ENCODE peak calls at places on chromosomes 4 and X, in seven cellular contexts. P, L, C, O, U, S and E are unnamed samples.

GRCh38 chr4:59122626-59123025 is 2012.4 kb upstream of the IGFBP7 start:
- DNase-seq in P (no peak), L (no peak), C (no peak), O (no peak), U (no peak), S (no peak), E (no peak)

GRCh38 chrX:119121341-119121740 is 6.3 kb downstream of the KIAA1210 start:
- DNase-seq in P (no peak), L (peak; percentile 46), C (no peak), O (peak; percentile 59), U (no peak), S (peak; percentile 41), E (no peak)

GRCh38 chrX:55598333-55598732 is 24.9 kb upstream of the FOXR2 start:
- DNase-seq in P (no peak), L (no peak), C (no peak), O (no peak), U (no peak), S (no peak), E (no peak)

GRCh38 chr4:116020141-116020722 is 906.8 kb upstream of the NDST4 start:
- DNase-seq in P (no peak), L (no peak), C (no peak), O (no peak), U (no peak), S (no peak), E (no peak)

GRCh38 chrX:14779589-14779988 is 93.3 kb downstream of the FANCB start:
- DNase-seq in P (no peak), L (no peak), C (no peak), O (no peak), U (no peak), S (no peak), E (no peak)

GRCh38 chr4:116489739-116490138 is 595.6 kb downstream of the TRAM1L1 start:
- DNase-seq in P (no peak), L (no peak), C (no peak), O (no peak), U (no peak), S (no peak), E (no peak)

GRCh38 chr4:24607338-24607737 is 23.0 kb upstream of the DHX15 start:
- DNase-seq in P (no peak), L (no peak), C (no peak), O (peak; percentile 46), U (no peak), S (no peak), E (no peak)

GRCh38 chr4:144649646-144650045 is 3.7 kb downstream of the HHIP start:
- DNase-seq in P (no peak), L (peak; percentile 32), C (no peak), O (no peak), U (no peak), S (no peak), E (no peak)

GRCh38 chr4:7043521-7044414 is 596 bp downstream of the TADA2B start:
- DNase-seq in P (no peak), L (peak; percentile 48), C (no peak), O (peak; percentile 46), U (peak; percentile 57), S (peak; percentile 45), E (peak; percentile 73)

GRCh38 chrX:12021708-12022107 is 116.6 kb upstream of the FRMPD4 start:
- DNase-seq in P (peak; percentile 4), L (no peak), C (no peak), O (no peak), U (no peak), S (no peak), E (no peak)

GRCh38 chr4:4490041-4490440 is 51.8 kb downstream of the STX18 start:
- DNase-seq in P (no peak), L (peak; percentile 38), C (no peak), O (peak; percentile 17), U (peak; percentile 77), S (peak; percentile 74), E (no peak)

DNA sequence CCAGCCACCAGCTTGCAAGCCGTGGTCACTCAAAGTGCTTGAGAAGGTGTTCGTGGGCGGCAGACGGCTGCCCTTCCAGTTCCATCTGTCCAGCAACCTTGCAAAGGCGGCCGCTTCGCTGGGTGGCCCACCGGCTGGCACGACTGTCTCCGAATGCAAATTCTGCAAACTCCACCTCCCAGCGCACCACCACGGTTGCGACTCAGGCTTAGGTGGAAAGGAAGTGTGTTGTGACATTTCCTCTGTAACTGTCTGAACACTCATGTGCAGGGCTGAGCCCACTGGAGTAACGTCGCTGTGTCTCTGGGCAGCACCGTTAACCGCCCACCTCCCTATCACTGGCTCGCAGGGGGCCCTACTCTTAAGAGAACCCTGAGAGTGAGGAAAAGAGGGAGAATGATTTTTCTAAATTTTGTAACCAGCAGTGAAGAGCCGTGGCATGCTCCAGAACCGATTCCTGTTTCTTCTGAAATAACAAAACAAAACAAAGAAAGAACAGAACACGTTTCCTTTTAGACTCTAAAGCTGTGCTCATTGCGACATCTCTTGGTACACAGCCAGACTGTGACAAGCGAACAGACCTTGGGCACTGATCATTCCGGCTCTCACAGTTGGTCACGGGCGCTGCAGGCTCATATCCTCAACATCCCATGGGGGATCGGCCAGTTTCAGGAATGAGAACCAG is at the start of gene P2RY8:
- DNase-seq in P (peak; percentile 49), L (peak; percentile 69), C (no peak), O (no peak), U (peak; percentile 82), S (peak; percentile 41), E (no peak)
- TF ChIP-seq CTCF in P (no peak), L (no peak), C (no peak), O (no peak), U (peak; percentile 41), S (no peak), E (no peak)

GRCh38 chr4:185224597-185224996 is 15.2 kb downstream of the SNX25 start:
- DNase-seq in P (no peak), L (no peak), C (no peak), O (no peak), U (no peak), S (peak; percentile 18), E (no peak)
- TF ChIP-seq CTCF in P (no peak), L (peak; percentile 34), C (no peak), O (peak; percentile 31), U (peak; percentile 19), S (peak; percentile 38), E (no peak)

GRCh38 chrX:17860811-17861495 is at the start of gene RAI2:
- DNase-seq in P (peak; percentile 33), L (no peak), C (peak; percentile 36), O (no peak), U (no peak), S (no peak), E (peak; percentile 58)
- TF ChIP-seq CTCF in P (no peak), L (no peak), C (peak; percentile 35), O (no peak), U (no peak), S (no peak), E (no peak)

DNA sequence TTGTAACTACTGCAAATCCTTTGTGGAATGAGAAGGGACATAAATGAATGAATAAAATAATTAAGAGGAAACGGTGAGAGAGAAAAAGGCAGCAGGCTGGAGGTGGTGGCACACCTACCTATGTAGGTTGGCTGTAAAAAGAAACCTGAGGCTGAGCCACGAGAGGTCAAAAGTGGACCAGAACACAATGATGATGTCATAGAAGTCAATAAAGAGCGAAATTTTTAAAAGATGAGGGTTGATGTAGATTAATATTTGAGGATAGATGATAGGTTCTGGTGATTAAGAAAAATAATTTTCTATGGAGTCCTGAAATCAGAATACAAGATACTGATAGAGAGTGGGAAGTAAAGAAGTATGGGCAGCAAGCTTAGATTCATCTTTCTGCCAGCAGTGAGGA is 1.7 kb downstream of the TRPC5OS start:
- DNase-seq in P (no peak), L (no peak), C (no peak), O (no peak), U (no peak), S (no peak), E (no peak)
- TF ChIP-seq CTCF in P (no peak), L (no peak), C (no peak), O (no peak), U (no peak), S (no peak), E (no peak)

GRCh38 chr4:53784112-53784511 is 192.8 kb upstream of the LNX1 start:
- DNase-seq in P (no peak), L (no peak), C (no peak), O (no peak), U (no peak), S (no peak), E (no peak)
- TF ChIP-seq CTCF in P (no peak), L (no peak), C (no peak), O (no peak), U (no peak), S (no peak), E (no peak)

GRCh38 chrX:112521658-112522057 is 158.1 kb downstream of the LHFPL1 start:
- DNase-seq in P (no peak), L (no peak), C (no peak), O (no peak), U (no peak), S (no peak), E (no peak)
- TF ChIP-seq CTCF in P (no peak), L (no peak), C (no peak), O (no peak), U (no peak), S (no peak), E (no peak)